ENCODE peak calls at places on chromosome 17, in four cellular contexts. X is A172; Z is CD4-positive, CD25-positive, alpha-beta regulatory T cell; U is NCI-H1417 treated with DMSO at 0.1 percent for 48 hours. M is an unnamed sample.

GRCh38 chr17:34366529-34367107 is 3.6 kb upstream of the CCL1 start:
- DNase-seq in X (no peak), Z (no peak), U (no peak), M (no peak)

GRCh38 chr17:8948462-8948861 is 17.0 kb downstream of the PIK3R5 start:
- DNase-seq in Z (no peak), X (no peak), U (no peak), M (no peak)

GRCh38 chr17:37212184-37212583 is 163.6 kb upstream of the C17orf78 start:
- DNase-seq in Z (no peak), U (no peak), X (no peak), M (no peak)

GRCh38 chr17:49516190-49516589 is 21.1 kb downstream of the NGFR start:
- DNase-seq in Z (no peak), U (no peak), X (no peak), M (no peak)

GRCh38 chr17:55555772-55556171 is 44.5 kb upstream of the SMIM36 start:
- DNase-seq in X (no peak), U (no peak), Z (no peak), M (no peak)

GRCh38 chr17:68196394-68197090 is 51.3 kb upstream of the AMZ2 start:
- DNase-seq in Z (no peak), U (no peak), X (no peak), M (no peak)

GRCh38 chr17:70848785-70849184 is 679.5 kb downstream of the KCNJ2 start:
- DNase-seq in X (peak; percentile 34), U (no peak), Z (no peak), M (no peak)

GRCh38 chr17:31310260-31310659 is 3.6 kb downstream of the EVI2B start:
- DNase-seq in X (no peak), Z (peak; percentile 67), U (no peak), M (no peak)

GRCh38 chr17:42908872-42909700 is 8.5 kb downstream of the G6PC1 start:
- DNase-seq in U (no peak), X (peak; percentile 32), Z (no peak), M (no peak)

GRCh38 chr17:694239-694638 is 20.4 kb downstream of the VPS53 start:
- DNase-seq in U (no peak), X (peak; percentile 98), Z (no peak), M (no peak)

GRCh38 chr17:39194089-39194984 is 3.1 kb downstream of the CACNB1 start:
- DNase-seq in U (no peak), Z (no peak), X (no peak), M (no peak)

GRCh38 chr17:8143581-8144400 is 8.4 kb downstream of the PER1 start:
- DNase-seq in Z (no peak), X (no peak), U (no peak), M (no peak)

GRCh38 chr17:77613181-77613580 is 345.3 kb upstream of the TNRC6C start:
- DNase-seq in Z (no peak), X (no peak), U (no peak), M (no peak)

GRCh38 chr17:38908676-38909181 is 16.7 kb upstream of the LASP1NB start:
- DNase-seq in X (no peak), Z (no peak), U (no peak), M (no peak)

GRCh38 chr17:30450125-30451027 is 26.8 kb upstream of the GOSR1 start:
- DNase-seq in X (no peak), Z (no peak), U (no peak), M (no peak)

GRCh38 chr17:62703269-62703775 is 75.9 kb downstream of the MRC2 start:
- DNase-seq in Z (no peak), U (no peak), X (peak; percentile 84), M (no peak)

GRCh38 chr17:16040710-16041251 is 41.2 kb downstream of the TTC19 start:
- DNase-seq in X (peak; percentile 11), U (no peak), Z (no peak), M (no peak)

GRCh38 chr17:65013613-65014391 is 42.7 kb downstream of the GNA13 start:
- DNase-seq in Z (peak; percentile 27), X (peak; percentile 84), U (no peak), M (peak; percentile 50)

M was measured in NK-92 treated with Interleukin-12 subunit alpha and Interleukin-12 subunit beta, amount 100 ng/mL, for 24 hours.